ENCODE peak calls at places on chromosome 11, in nine cellular contexts. F is stimulated activated naive CD8-positive, alpha-beta T cell treated with anti-CD3 and anti-CD28 coated beads, Interleukin-15, amount 100 ng/mL, for 72 hours; T is stimulated activated naive CD4-positive, alpha-beta T cell; Q is right cardiac atrium; R is K562; P is AG08396; K is GM04503; Y is progenitor cell of endocrine pancreas; J is left ventricle myocardium superior. W is an unnamed sample.

GRCh38 chr11:86192858-86193257 is 51.7 kb upstream of the EED start:
- DNase-seq in F (no peak), T (no peak), R (no peak), P (no peak), J (no peak), K (no peak), Q (no peak), Y (no peak), W (no peak)

GRCh38 chr11:134863294-134863693 is 451.3 kb upstream of the B3GAT1 start:
- DNase-seq in T (no peak), J (no peak), Q (no peak), F (no peak), K (no peak), R (no peak), P (no peak), Y (no peak), W (no peak)

GRCh38 chr11:74634537-74634936 is 42.2 kb downstream of the POLD3 start:
- DNase-seq in T (no peak), F (no peak), Q (no peak), J (no peak), Y (no peak), R (peak), K (no peak), P (peak), W (no peak)

GRCh38 chr11:1938343-1939005 is 8.7 kb upstream of the MRPL23 start:
- DNase-seq in T (no peak), P (no peak), Q (no peak), R (no peak), J (peak), F (no peak), Y (peak), K (no peak), W (peak)

GRCh38 chr11:82229346-82229745 is 504.3 kb downstream of the FAM181B start:
- DNase-seq in T (no peak), P (no peak), Q (no peak), Y (no peak), K (no peak), R (peak), F (no peak), J (no peak), W (no peak)

GRCh38 chr11:10303558-10304363 is 1.1 kb upstream of the ADM start:
- DNase-seq in T (peak), R (peak), J (peak), K (no peak), Q (no peak), P (no peak), Y (no peak), F (no peak), W (peak)

GRCh38 chr11:35111171-35112055 is 27.6 kb upstream of the CD44 start:
- DNase-seq in R (peak), Y (no peak), Q (peak), P (peak), F (no peak), J (peak), T (no peak), K (peak), W (no peak)

GRCh38 chr11:69295995-69296889 is 2.3 kb downstream of the MYEOV start:
- DNase-seq in Y (no peak), Q (peak), T (no peak), P (peak), R (peak), K (peak), J (peak), F (no peak), W (no peak)

GRCh38 chr11:61361237-61361636 is 445 bp downstream of the CYB561A3 start:
- DNase-seq in P (no peak), Q (no peak), F (no peak), T (no peak), Y (no peak), R (no peak), K (no peak), J (no peak), W (no peak)

GRCh38 chr11:75365711-75366181 is 14.3 kb upstream of the ARRB1 start:
- DNase-seq in J (no peak), T (no peak), Q (no peak), P (no peak), Y (no peak), F (no peak), K (no peak), R (no peak), W (no peak)

GRCh38 chr11:10511046-10511711 is 29.8 kb downstream of the RNF141 start:
- DNase-seq in F (no peak), K (no peak), Q (no peak), P (no peak), R (no peak), T (no peak), Y (no peak), J (no peak), W (no peak)

GRCh38 chr11:518463-519202 is 11.6 kb upstream of the RNH1 start:
- DNase-seq in R (peak), Y (no peak), Q (peak), F (peak), J (peak), P (peak), K (peak), T (no peak), W (peak)

GRCh38 chr11:128551641-128552335 is 35.6 kb downstream of the ETS1 start:
- DNase-seq in Q (no peak), K (no peak), F (peak), T (no peak), R (no peak), J (no peak), P (no peak), Y (no peak), W (no peak)

GRCh38 chr11:4025957-4026324 is 68.7 kb upstream of the RRM1 start:
- DNase-seq in Y (no peak), Q (no peak), T (no peak), F (no peak), R (no peak), K (no peak), J (no peak), P (no peak), W (no peak)

GRCh38 chr11:98565311-98565710 is 455.4 kb upstream of the CNTN5 start:
- DNase-seq in F (no peak), J (no peak), K (no peak), Q (no peak), P (no peak), R (no peak), T (no peak), Y (no peak), W (no peak)

GRCh38 chr11:104967493-104968364 is 645 bp downstream of the CASP4 start:
- DNase-seq in K (peak), Q (no peak), P (no peak), F (no peak), R (no peak), Y (no peak), J (no peak), T (no peak), W (peak)

GRCh38 chr11:120183701-120184141 is 27.1 kb upstream of the OAF start:
- DNase-seq in T (no peak), Y (peak), P (no peak), Q (no peak), J (no peak), R (no peak), K (no peak), F (no peak), W (no peak)

GRCh38 chr11:87260811-87261210 is 223.1 kb downstream of the TMEM135 start:
- DNase-seq in Y (no peak), R (no peak), J (no peak), T (no peak), F (no peak), Q (no peak), K (no peak), P (no peak), W (no peak)

GRCh38 chr11:123434262-123434661 is 4.2 kb downstream of the GRAMD1B start:
- DNase-seq in Y (no peak), P (no peak), F (no peak), J (no peak), Q (no peak), R (peak), T (no peak), K (no peak), W (peak)

W was measured in naive thymus-derived CD4-positive, alpha-beta T cell.